ENCODE peak calls at places on chromosomes 7 and 10, in eight cellular contexts. T is mammary epithelial cell, L is neural progenitor cell, B is PC-3, W is IMR-90, Z is colonic mucosa, N is HCT116, Y is K562. O is an unnamed sample.

GRCh38 chr7:71173955-71174354 is 42.0 kb downstream of the GALNT17 start:
- DNase-seq in T (no peak), L (no peak), B (no peak), W (no peak), Z (no peak), N (no peak), Y (peak), O (no peak)

GRCh38 chr7:32501522-32501921 is 6.2 kb downstream of the AVL9 start:
- DNase-seq in T (peak), L (no peak), B (peak), W (peak), Z (no peak), N (peak), Y (no peak), O (no peak)

GRCh38 chr10:98077223-98077622 is 46.8 kb upstream of the CRTAC1 start:
- DNase-seq in T (no peak), L (no peak), B (no peak), W (no peak), Z (no peak), N (no peak), Y (no peak), O (no peak)

GRCh38 chr7:104933433-104934074 is 80.5 kb upstream of the KMT2E start:
- DNase-seq in T (no peak), L (no peak), B (no peak), W (no peak), Z (peak), N (no peak), Y (no peak), O (no peak)

GRCh38 chr7:112290065-112290464 is 83.6 kb downstream of the ZNF277 start:
- DNase-seq in T (peak), L (no peak), B (peak), W (peak), Z (no peak), N (no peak), Y (no peak), O (no peak)

GRCh38 chr7:73612598-73613269 is 11.6 kb downstream of the MLXIPL start:
- DNase-seq in T (peak), L (peak), B (peak), W (peak), Z (peak), N (no peak), Y (peak), O (peak)

GRCh38 chr10:4459531-4459930 is 366.5 kb upstream of the AKR1E2 start:
- DNase-seq in T (no peak), L (no peak), B (no peak), W (peak), Z (no peak), N (no peak), Y (no peak), O (no peak)

GRCh38 chr10:18689498-18689897 is 30.3 kb downstream of the ARL5B start:
- DNase-seq in T (no peak), L (peak), B (peak), W (peak), Z (no peak), N (no peak), Y (peak), O (no peak)

GRCh38 chr10:44512345-44513095 is 127.6 kb upstream of the CXCL12 start:
- DNase-seq in T (no peak), L (no peak), B (no peak), W (no peak), Z (no peak), N (no peak), Y (no peak), O (no peak)

GRCh38 chr10:21926949-21927348 is 76.6 kb downstream of the DNAJC1 start:
- DNase-seq in T (peak), L (peak), B (peak), W (peak), Z (no peak), N (no peak), Y (peak), O (no peak)

GRCh38 chr10:114257488-114257887 is 18.4 kb downstream of the VWA2 start:
- DNase-seq in T (no peak), L (no peak), B (no peak), W (no peak), Z (no peak), N (no peak), Y (no peak), O (no peak)

GRCh38 chr10:5924889-5925288 is 34.8 kb downstream of the FBH1 start:
- DNase-seq in T (no peak), L (no peak), B (no peak), W (no peak), Z (no peak), N (no peak), Y (no peak), O (no peak)

GRCh38 chr7:106841896-106842390 is 23.1 kb upstream of the PIK3CG start:
- DNase-seq in T (peak), L (peak), B (no peak), W (no peak), Z (no peak), N (no peak), Y (no peak), O (peak)

GRCh38 chr7:87766827-87767226 is 109.3 kb downstream of the SLC25A40 start:
- DNase-seq in T (no peak), L (no peak), B (no peak), W (no peak), Z (no peak), N (no peak), Y (no peak), O (no peak)

GRCh38 chr7:3064077-3064476 is 20.4 kb upstream of the CARD11 start:
- DNase-seq in T (no peak), L (no peak), B (no peak), W (no peak), Z (no peak), N (no peak), Y (no peak), O (no peak)
- H3K9ac ChIP-seq in T (no peak), L (no peak), B (no peak), W (no peak), Z (no peak), N (no peak), Y (no peak), O (no peak)

GRCh38 chr10:99672884-99673283 is 13.6 kb downstream of the ENTPD7 start:
- DNase-seq in T (peak), L (no peak), B (no peak), W (peak), Z (no peak), N (no peak), Y (no peak), O (no peak)

GRCh38 chr10:99676435-99676834 is 17.1 kb downstream of the ENTPD7 start:
- DNase-seq in T (no peak), L (no peak), B (no peak), W (peak), Z (no peak), N (no peak), Y (no peak), O (no peak)

GRCh38 chr10:99674762-99675161 is 15.5 kb downstream of the ENTPD7 start:
- DNase-seq in T (no peak), L (no peak), B (no peak), W (no peak), Z (no peak), N (no peak), Y (no peak), O (no peak)

GRCh38 chr10:99676895-99677294 is 17.6 kb downstream of the ENTPD7 start:
- DNase-seq in T (no peak), L (no peak), B (no peak), W (peak), Z (no peak), N (no peak), Y (no peak), O (no peak)

DNA sequence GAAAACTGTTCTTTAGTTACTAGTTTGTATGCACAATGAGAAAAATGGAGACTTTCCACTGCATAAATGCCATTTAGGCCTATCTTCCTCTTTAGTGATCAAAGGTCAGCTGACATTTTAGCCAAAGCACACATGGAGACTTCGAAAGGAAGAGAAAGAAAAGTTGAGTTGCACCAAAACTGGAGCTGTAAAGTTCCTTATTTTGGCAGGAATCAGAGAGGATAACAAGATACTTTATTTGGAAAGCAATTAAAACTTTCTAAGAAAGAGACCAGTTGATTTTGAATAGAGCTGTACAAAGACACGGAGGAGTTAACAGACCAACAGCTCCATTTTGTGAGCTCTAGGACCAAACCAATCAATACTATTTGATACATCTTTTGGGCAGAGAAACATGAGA is 14.2 kb downstream of the ENTPD7 start:
- DNase-seq in T (no peak), L (no peak), B (no peak), W (no peak), Z (no peak), N (no peak), Y (no peak), O (no peak)
- H3K9ac ChIP-seq in T (no peak), L (no peak), B (no peak), W (no peak), Z (no peak), N (no peak), Y (no peak), O (no peak)

DNA sequence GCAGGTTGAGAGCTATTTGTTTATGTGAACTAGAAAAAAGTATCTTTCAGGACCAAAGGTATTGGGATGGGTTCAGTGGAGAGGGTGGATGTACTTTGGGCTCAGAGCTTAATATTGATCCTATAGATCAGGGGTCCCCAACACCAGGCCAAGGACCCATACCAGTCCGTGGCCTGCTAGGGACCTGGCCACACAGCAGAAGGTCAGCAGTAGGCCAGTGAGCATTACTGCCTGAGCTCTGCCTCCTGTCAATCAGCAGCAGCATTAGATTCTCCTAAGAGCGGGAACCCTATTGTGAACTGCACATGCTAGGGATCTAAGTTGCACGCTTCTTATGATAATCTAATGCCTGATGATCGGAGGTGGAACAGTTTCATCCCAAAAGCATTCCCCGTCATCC is 115.8 kb upstream of the WDR11 start:
- DNase-seq in T (no peak), L (no peak), B (no peak), W (no peak), Z (no peak), N (no peak), Y (no peak), O (no peak)
- H3K9ac ChIP-seq in T (no peak), L (no peak), B (peak), W (no peak), Z (no peak), N (no peak), Y (no peak), O (no peak)

GRCh38 chr10:78310481-78311080 is 276.9 kb downstream of the RPS24 start:
- DNase-seq in T (no peak), L (no peak), B (no peak), W (no peak), Z (peak), N (no peak), Y (no peak), O (no peak)

GRCh38 chr10:78314651-78315050 is 281.0 kb downstream of the RPS24 start:
- DNase-seq in T (no peak), L (no peak), B (no peak), W (no peak), Z (peak), N (no peak), Y (no peak), O (peak)

GRCh38 chr10:78313636-78314035 is 280.0 kb downstream of the RPS24 start:
- DNase-seq in T (no peak), L (no peak), B (no peak), W (no peak), Z (peak), N (no peak), Y (no peak), O (peak)

GRCh38 chr10:78313047-78313381 is 279.4 kb downstream of the RPS24 start:
- DNase-seq in T (no peak), L (no peak), B (no peak), W (no peak), Z (no peak), N (no peak), Y (no peak), O (no peak)

GRCh38 chr10:78312197-78313046 is 278.8 kb downstream of the RPS24 start:
- DNase-seq in T (no peak), L (no peak), B (no peak), W (peak), Z (peak), N (no peak), Y (no peak), O (peak)
- H3K9ac ChIP-seq in T (no peak), L (no peak), B (no peak), W (no peak), Z (no peak), N (no peak), Y (no peak), O (no peak)

DNA sequence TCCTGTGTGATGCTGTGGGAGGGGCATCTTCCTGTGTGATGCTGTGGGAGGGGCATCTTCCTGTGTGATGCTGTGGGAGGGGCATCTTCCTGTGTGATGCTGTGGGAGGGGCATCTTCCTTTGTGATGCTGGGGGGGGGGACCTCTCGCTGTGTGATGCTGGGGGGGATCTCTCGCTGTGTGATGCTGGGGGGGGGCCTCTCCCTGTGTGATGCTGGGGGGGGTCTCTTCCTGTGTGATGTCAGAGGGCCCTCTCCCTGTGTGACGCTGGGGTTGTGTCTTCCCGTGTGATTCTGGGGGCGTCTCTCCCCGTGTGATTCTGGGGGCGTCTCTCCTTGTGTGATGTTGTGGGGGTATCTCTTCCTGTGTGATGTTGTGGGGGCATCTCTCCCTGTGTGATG is 27.9 kb upstream of the DPYSL4 start:
- DNase-seq in T (no peak), L (no peak), B (no peak), W (no peak), Z (no peak), N (no peak), Y (no peak), O (no peak)
- H3K9ac ChIP-seq in T (no peak), L (no peak), B (no peak), W (no peak), Z (no peak), N (no peak), Y (no peak), O (no peak)

DNA sequence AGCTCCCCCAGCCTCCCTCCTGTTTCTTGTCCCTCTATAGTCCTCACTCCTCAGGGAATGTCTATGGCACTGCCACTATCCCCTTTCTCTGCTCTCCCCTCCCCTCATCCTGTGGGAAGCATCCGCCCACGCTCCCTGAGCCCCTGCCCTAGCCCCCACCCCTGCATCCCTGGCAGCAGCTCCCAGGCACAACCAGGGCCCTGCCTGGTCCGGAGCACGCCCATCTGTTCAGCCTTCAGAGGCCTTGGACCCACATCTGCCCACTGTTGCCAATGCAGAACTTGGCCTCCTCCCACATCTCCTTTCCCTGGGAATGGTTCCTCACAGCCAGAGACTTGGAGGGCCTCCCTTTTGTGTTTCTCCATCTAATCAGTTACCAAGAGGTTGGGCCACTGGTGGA is 20.4 kb upstream of the TBRG4 start:
- DNase-seq in T (no peak), L (no peak), B (no peak), W (no peak), Z (no peak), N (no peak), Y (no peak), O (no peak)
- H3K9ac ChIP-seq in T (no peak), L (no peak), B (no peak), W (no peak), Z (no peak), N (no peak), Y (no peak), O (no peak)

DNA sequence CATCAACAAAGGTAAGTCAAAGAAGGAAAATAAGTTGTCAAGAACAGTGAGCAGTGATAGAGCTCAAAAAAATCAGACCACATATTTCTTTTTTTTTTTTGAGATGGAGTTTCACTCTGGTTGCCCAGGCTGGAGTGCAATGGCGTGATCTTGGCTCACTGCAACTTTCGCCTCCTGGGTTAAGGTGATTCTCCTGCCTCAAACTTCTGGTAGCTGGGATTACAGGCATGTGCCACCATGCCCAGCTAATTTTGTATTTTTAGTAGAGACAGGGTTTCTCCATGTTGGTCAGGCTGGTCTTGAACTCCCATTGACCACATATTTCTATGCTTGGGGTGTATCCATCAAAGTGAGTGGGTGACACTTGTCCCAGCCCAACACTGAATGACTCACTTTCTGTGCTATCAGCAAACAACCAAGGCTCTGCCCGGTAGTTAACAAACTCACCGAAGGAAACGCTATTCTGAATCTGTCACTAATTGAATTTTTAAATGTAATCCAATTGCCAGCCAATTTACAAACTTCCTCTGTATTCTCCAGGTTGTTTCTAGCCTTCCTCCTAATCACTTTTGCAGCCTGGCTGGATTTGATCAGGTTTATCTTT is 19.6 kb upstream of the SMNDC1 start:
- DNase-seq in T (no peak), L (no peak), B (peak), W (peak), Z (no peak), N (no peak), Y (peak), O (peak)
- H3K9ac ChIP-seq in T (no peak), L (no peak), B (no peak), W (no peak), Z (no peak), N (no peak), Y (no peak), O (no peak)

GRCh38 chr7:6171532-6172330 is 100.7 kb downstream of the CYTH3 start:
- DNase-seq in T (no peak), L (peak), B (no peak), W (no peak), Z (no peak), N (no peak), Y (no peak), O (peak)
- H3K9ac ChIP-seq in T (no peak), L (no peak), B (no peak), W (no peak), Z (no peak), N (no peak), Y (no peak), O (no peak)

DNA sequence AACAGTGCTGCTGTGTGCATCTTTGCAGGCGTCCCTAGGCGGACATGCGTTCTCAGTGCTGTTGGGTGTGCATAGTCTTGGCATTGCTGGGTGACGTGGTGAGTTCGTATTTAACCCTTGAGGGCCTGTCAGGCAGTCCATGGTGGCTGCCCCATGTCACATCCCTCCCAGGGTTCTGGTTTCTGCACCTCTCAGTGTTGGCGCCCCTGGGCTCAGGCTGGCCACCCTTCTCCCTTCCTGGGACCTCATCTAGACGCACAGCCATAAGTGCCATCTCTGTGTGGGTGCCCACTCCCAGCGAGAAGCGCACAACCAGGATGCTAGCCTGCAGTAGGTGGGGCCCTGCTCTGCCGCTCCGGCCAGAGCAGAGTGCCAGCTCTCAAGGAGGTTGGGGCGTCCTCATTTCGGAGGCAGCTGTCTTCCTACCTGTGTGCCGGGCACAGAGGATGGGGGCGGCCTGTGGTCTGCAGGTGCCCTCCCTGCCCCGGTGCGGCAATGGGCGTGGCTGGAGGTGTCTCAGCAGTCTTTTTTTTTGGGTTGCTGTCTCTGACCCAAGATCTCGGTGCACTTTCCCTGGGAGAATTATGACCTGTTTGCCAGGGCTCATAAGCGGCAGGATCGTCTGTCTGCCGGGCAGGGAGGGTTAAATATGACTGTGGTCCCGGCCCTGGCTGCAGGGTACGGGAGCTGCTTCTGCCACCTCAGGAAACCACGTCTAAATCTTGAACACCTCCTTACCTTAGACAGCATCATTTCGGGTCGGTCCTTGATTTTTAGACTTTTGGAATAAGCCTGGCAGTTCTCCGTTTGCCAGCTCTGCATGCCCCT is 6.5 kb downstream of the INPP5A start:
- DNase-seq in T (no peak), L (no peak), B (no peak), W (no peak), Z (no peak), N (no peak), Y (no peak), O (peak)
- H3K9ac ChIP-seq in T (no peak), L (no peak), B (no peak), W (no peak), Z (no peak), N (no peak), Y (no peak), O (no peak)